ENCODE peak calls at places on chromosomes 6 and 20, in six cellular contexts. F is stomach, Y is NB4, R is NCI-H1092 treated with DMSO at 0.1 percent for 48 hours, J is T-cell, M is kidney glomerular epithelial cell. U is an unnamed sample.

GRCh38 chr20:14959506-14960493 is 622.4 kb upstream of the FLRT3 start:
- DNase-seq in F (no peak), Y (no peak), R (no peak), J (no peak), M (no peak), U (no peak)

GRCh38 chr6:29558439-29559079 is 973 bp downstream of the UBD start:
- DNase-seq in F (no peak), Y (no peak), R (no peak), J (no peak), M (no peak), U (no peak)

GRCh38 chr6:87731818-87732661 is 30.0 kb upstream of the AKIRIN2 start:
- DNase-seq in F (peak; percentile 96), Y (peak; percentile 94), R (peak; percentile 69), J (peak; percentile 56), M (peak; percentile 82), U (peak; percentile 98)

GRCh38 chr6:32933661-32934085 is 7.2 kb downstream of the HLA-DMB start:
- DNase-seq in F (peak; percentile 86), Y (peak; percentile 78), R (peak; percentile 28), J (peak; percentile 70), M (peak; percentile 12), U (peak; percentile 81)

GRCh38 chr20:2206957-2207769 is 88.6 kb upstream of the TGM3 start:
- DNase-seq in F (peak; percentile 84), Y (peak; percentile 87), R (peak; percentile 81), J (peak; percentile 62), M (peak; percentile 17), U (peak; percentile 51)

GRCh38 chr6:152089992-152090391 is 282.5 kb downstream of the ESR1 start:
- DNase-seq in F (no peak), Y (no peak), R (no peak), J (no peak), M (peak; percentile 18), U (no peak)

GRCh38 chr6:151292974-151293373 is 53.2 kb downstream of the AKAP12 start:
- DNase-seq in F (no peak), Y (no peak), R (no peak), J (no peak), M (no peak), U (no peak)

GRCh38 chr6:163095401-163095800 is 319.1 kb upstream of the QKI start:
- DNase-seq in F (no peak), Y (no peak), R (no peak), J (no peak), M (no peak), U (no peak)

GRCh38 chr20:189611-190010 is at the start of gene DEFB128:
- DNase-seq in F (no peak), Y (no peak), R (no peak), J (no peak), M (no peak), U (no peak)

GRCh38 chr6:97958143-97958542 is 675.1 kb upstream of the MMS22L start:
- DNase-seq in F (no peak), Y (no peak), R (no peak), J (no peak), M (no peak), U (no peak)

GRCh38 chr6:25774120-25774730 is 19.7 kb downstream of the SLC17A4 start:
- DNase-seq in F (no peak), Y (no peak), R (no peak), J (no peak), M (no peak), U (no peak)

GRCh38 chr20:13119583-13119982 is 101.5 kb upstream of the ISM1 start:
- DNase-seq in F (no peak), Y (peak; percentile 59), R (peak; percentile 74), J (peak; percentile 32), M (peak; percentile 52), U (peak; percentile 38)

GRCh38 chr6:52285174-52286068 is 879 bp upstream of the MCM3 start:
- DNase-seq in F (no peak), Y (peak; percentile 55), R (peak; percentile 46), J (no peak), M (no peak), U (no peak)

GRCh38 chr20:21509597-21510331 is 4.1 kb downstream of the NKX2-2 start:
- DNase-seq in F (no peak), Y (peak; percentile 53), R (no peak), J (no peak), M (no peak), U (no peak)

GRCh38 chr20:53942121-53942816 is 128.1 kb downstream of the BCAS1 start:
- DNase-seq in F (no peak), Y (no peak), R (no peak), J (no peak), M (peak; percentile 32), U (no peak)

GRCh38 chr6:168725821-168726220 is 284.8 kb downstream of the SMOC2 start:
- DNase-seq in F (no peak), Y (no peak), R (peak; percentile 82), J (no peak), M (no peak), U (no peak)

GRCh38 chr20:10487354-10488115 is 52.4 kb downstream of the SLX4IP start:
- DNase-seq in F (no peak), Y (peak; percentile 88), R (no peak), J (no peak), M (peak; percentile 46), U (no peak)

GRCh38 chr20:5065489-5066383 is 54.0 kb downstream of the PCNA start:
- DNase-seq in F (peak; percentile 70), Y (peak; percentile 76), R (no peak), J (peak; percentile 44), M (peak; percentile 86), U (peak; percentile 10)

GRCh38 chr20:23362392-23363256 is 642 bp downstream of the GZF1 start:
- DNase-seq in F (peak; percentile 44), Y (peak; percentile 86), R (peak; percentile 39), J (peak; percentile 42), M (peak; percentile 25), U (peak; percentile 38)

GRCh38 chr20:50019466-50020256 is 36.9 kb downstream of the SNAI1 start:
- DNase-seq in F (no peak), Y (no peak), R (no peak), J (no peak), M (no peak), U (peak; percentile 43)

GRCh38 chr20:49169547-49169946 is 18.6 kb downstream of the STAU1 start:
- DNase-seq in F (no peak), Y (no peak), R (no peak), J (no peak), M (no peak), U (no peak)

GRCh38 chr6:32906539-32906938 is 34.3 kb downstream of the HLA-DMB start:
- DNase-seq in F (no peak), Y (no peak), R (no peak), J (no peak), M (peak; percentile 38), U (no peak)

GRCh38 chr6:148105695-148106094 is 236.9 kb upstream of the SASH1 start:
- DNase-seq in F (no peak), Y (no peak), R (no peak), J (no peak), M (no peak), U (no peak)

GRCh38 chr6:99608886-99609482 is 2.4 kb downstream of the PRDM13 start:
- DNase-seq in F (no peak), Y (no peak), R (no peak), J (no peak), M (no peak), U (no peak)

GRCh38 chr6:43509142-43509983 is 783 bp downstream of the LRRC73 start:
- DNase-seq in F (no peak), Y (peak; percentile 41), R (no peak), J (no peak), M (no peak), U (peak; percentile 25)

GRCh38 chr20:42179768-42180167 is 561.6 kb upstream of the CHD6 start:
- DNase-seq in F (no peak), Y (peak; percentile 58), R (no peak), J (no peak), M (no peak), U (no peak)

GRCh38 chr6:89985744-89986493 is 91.7 kb downstream of the GJA10 start:
- DNase-seq in F (no peak), Y (no peak), R (no peak), J (no peak), M (peak; percentile 69), U (no peak)

GRCh38 chr6:116954938-116955337 is 77.9 kb downstream of the RFX6 start:
- DNase-seq in F (peak; percentile 29), Y (no peak), R (no peak), J (no peak), M (no peak), U (no peak)

GRCh38 chr6:154187714-154188113 is 148.7 kb downstream of the OPRM1 start:
- DNase-seq in F (no peak), Y (no peak), R (no peak), J (no peak), M (no peak), U (no peak)

GRCh38 chr6:142825760-142826159 is 119.2 kb downstream of the HIVEP2 start:
- DNase-seq in F (no peak), Y (no peak), R (no peak), J (no peak), M (no peak), U (no peak)

GRCh38 chr6:29071831-29072723 is 15.0 kb downstream of the OR2B3 start:
- DNase-seq in F (no peak), Y (peak; percentile 56), R (no peak), J (no peak), M (peak; percentile 37), U (no peak)

GRCh38 chr6:79781916-79782315 is 150.8 kb downstream of the SH3BGRL2 start:
- DNase-seq in F (no peak), Y (no peak), R (no peak), J (no peak), M (no peak), U (no peak)

GRCh38 chr6:33516726-33517125 is 62.4 kb downstream of the ZBTB9 start:
- DNase-seq in F (no peak), Y (no peak), R (no peak), J (no peak), M (no peak), U (no peak)

GRCh38 chr6:91659881-91660280 is 1073.0 kb upstream of the MAP3K7 start:
- DNase-seq in F (no peak), Y (no peak), R (peak; percentile 85), J (no peak), M (peak; percentile 34), U (peak; percentile 28)

U was measured in thyroid gland.